ENCODE peak calls at places on chromosome X, in four cellular contexts. H is GM12891, Z is H1, D is K562. O is an unnamed sample.

GRCh38 chrX:65926095-65927019 is 113.5 kb downstream of the VSIG4 start:
- DNase-seq in H (no peak), Z (no peak), D (peak; percentile 58), O (no peak)

GRCh38 chrX:123550829-123551228 is 182.0 kb downstream of the THOC2 start:
- DNase-seq in H (no peak), Z (no peak), D (no peak), O (no peak)

GRCh38 chrX:63934791-63935190 is 149.8 kb upstream of the ARHGEF9 start:
- DNase-seq in H (no peak), Z (peak; percentile 39), D (no peak), O (no peak)

GRCh38 chrX:16970977-16971376 is 24.5 kb downstream of the REPS2 start:
- DNase-seq in H (no peak), Z (no peak), D (no peak), O (no peak)

GRCh38 chrX:7270018-7270417 is 122.1 kb upstream of the PUDP start:
- DNase-seq in H (no peak), Z (no peak), D (no peak), O (no peak)

GRCh38 chrX:137431693-137432488 is 134.0 kb upstream of the ZIC3 start:
- DNase-seq in H (no peak), Z (no peak), D (no peak), O (no peak)

GRCh38 chrX:21996872-21997271 is 35.3 kb upstream of the PHEX start:
- DNase-seq in H (no peak), Z (no peak), D (peak; percentile 13), O (no peak)

GRCh38 chrX:50100188-50100587 is 100.6 kb downstream of the AKAP4 start:
- DNase-seq in H (no peak), Z (no peak), D (peak; percentile 39), O (no peak)

GRCh38 chrX:150683536-150684146 is 9.6 kb upstream of the MTMR1 start:
- DNase-seq in H (no peak), Z (no peak), D (peak; percentile 40), O (no peak)

GRCh38 chrX:10030570-10030969 is 63.4 kb downstream of the CLDN34 start:
- DNase-seq in H (no peak), Z (no peak), D (no peak), O (no peak)

GRCh38 chrX:145190801-145191389 is 56.4 kb upstream of the SPANXN1 start:
- DNase-seq in H (no peak), Z (no peak), D (no peak), O (no peak)

GRCh38 chrX:54551801-54552200 is 21.8 kb downstream of the GNL3L start:
- DNase-seq in H (no peak), Z (no peak), D (no peak), O (no peak)

GRCh38 chrX:130524476-130525194 is 122.8 kb downstream of the RBMX2 start:
- DNase-seq in H (no peak), Z (no peak), D (no peak), O (no peak)

GRCh38 chrX:149633511-149633910 is 1.9 kb upstream of the TMEM185A start:
- DNase-seq in H (no peak), Z (no peak), D (no peak), O (no peak)

GRCh38 chrX:32524385-32524784 is 687.0 kb downstream of the DMD start:
- DNase-seq in H (no peak), Z (no peak), D (no peak), O (no peak)

GRCh38 chrX:138411048-138411447 is 300.5 kb downstream of the FGF13 start:
- DNase-seq in H (no peak), Z (no peak), D (no peak), O (no peak)

GRCh38 chrX:1852082-1852481 is 237.2 kb downstream of the ASMT start:
- DNase-seq in H (no peak), Z (no peak), D (no peak), O (no peak)

GRCh38 chrX:155334486-155335316 is at the start of gene CLIC2:
- DNase-seq in H (no peak), Z (no peak), D (peak; percentile 76), O (no peak)

GRCh38 chrX:113741744-113742143 is 842.1 kb upstream of the HTR2C start:
- DNase-seq in H (no peak), Z (no peak), D (no peak), O (no peak)

GRCh38 chrX:5976332-5976731 is 252.3 kb downstream of the NLGN4X start:
- DNase-seq in H (no peak), Z (no peak), D (no peak), O (no peak)

GRCh38 chrX:122777766-122778165 is 406.3 kb upstream of the GRIA3 start:
- DNase-seq in H (no peak), Z (no peak), D (no peak), O (no peak)

GRCh38 chrX:132837971-132838370 is 120.5 kb downstream of the HS6ST2 start:
- DNase-seq in H (no peak), Z (no peak), D (no peak), O (no peak)

GRCh38 chrX:31871989-31872388 is 800.1 kb upstream of the FTHL17 start:
- DNase-seq in H (no peak), Z (no peak), D (peak; percentile 69), O (no peak)

GRCh38 chrX:141175786-141176185 is 1.1 kb downstream of the LDOC1 start:
- DNase-seq in H (no peak), Z (no peak), D (no peak), O (no peak)

GRCh38 chrX:41919870-41920269 is 3.5 kb downstream of the CASK start:
- DNase-seq in H (no peak), Z (no peak), D (no peak), O (no peak)

GRCh38 chrX:134908235-134908834 is 82.5 kb upstream of the SMIM10 start:
- DNase-seq in H (no peak), Z (no peak), D (peak; percentile 29), O (no peak)

GRCh38 chrX:153519569-153520285 is 2.3 kb downstream of the ATP2B3 start:
- DNase-seq in H (no peak), Z (no peak), D (no peak), O (no peak)

GRCh38 chrX:10341309-10341708 is 184.5 kb downstream of the CLCN4 start:
- DNase-seq in H (no peak), Z (no peak), D (no peak), O (no peak)

GRCh38 chrX:123481908-123482873 is 250.7 kb downstream of the THOC2 start:
- DNase-seq in H (no peak), Z (no peak), D (no peak), O (no peak)

GRCh38 chrX:115191490-115192243 is 2.5 kb downstream of the RBMXL3 start:
- DNase-seq in H (no peak), Z (no peak), D (no peak), O (no peak)

GRCh38 chrX:129480889-129481288 is 42.4 kb downstream of the SMARCA1 start:
- DNase-seq in H (no peak), Z (no peak), D (no peak), O (no peak)

GRCh38 chrX:43707812-43708548 is 51.9 kb downstream of the MAOA start:
- DNase-seq in H (no peak), Z (no peak), D (no peak), O (no peak)

GRCh38 chrX:131262738-131263679 is 26.1 kb downstream of the IGSF1 start:
- DNase-seq in H (no peak), Z (peak; percentile 78), D (peak; percentile 72), O (no peak)

GRCh38 chrX:24186483-24186882 is 37.0 kb downstream of the ZFX start:
- DNase-seq in H (no peak), Z (no peak), D (no peak), O (no peak)

GRCh38 chrX:38870386-38870895 is 69.2 kb downstream of the MID1IP1 start:
- DNase-seq in H (no peak), Z (peak; percentile 45), D (peak; percentile 24), O (no peak)

GRCh38 chrX:139850968-139851367 is 81.9 kb downstream of the ATP11C start:
- DNase-seq in H (no peak), Z (no peak), D (no peak), O (no peak)

GRCh38 chrX:3743821-3744439 is 30.5 kb upstream of the PRKX start:
- DNase-seq in H (no peak), Z (no peak), D (no peak), O (no peak)

GRCh38 chrX:12447448-12448154 is 309.3 kb downstream of the FRMPD4 start:
- DNase-seq in H (no peak), Z (no peak), D (no peak), O (no peak)

GRCh38 chrX:117522725-117523700 is 593.6 kb downstream of the KLHL13 start:
- DNase-seq in H (no peak), Z (no peak), D (no peak), O (no peak)
- TF ChIP-seq POLR2AphosphoS5 in H (no peak), Z (no peak), D (no peak), O (no peak)

DNA sequence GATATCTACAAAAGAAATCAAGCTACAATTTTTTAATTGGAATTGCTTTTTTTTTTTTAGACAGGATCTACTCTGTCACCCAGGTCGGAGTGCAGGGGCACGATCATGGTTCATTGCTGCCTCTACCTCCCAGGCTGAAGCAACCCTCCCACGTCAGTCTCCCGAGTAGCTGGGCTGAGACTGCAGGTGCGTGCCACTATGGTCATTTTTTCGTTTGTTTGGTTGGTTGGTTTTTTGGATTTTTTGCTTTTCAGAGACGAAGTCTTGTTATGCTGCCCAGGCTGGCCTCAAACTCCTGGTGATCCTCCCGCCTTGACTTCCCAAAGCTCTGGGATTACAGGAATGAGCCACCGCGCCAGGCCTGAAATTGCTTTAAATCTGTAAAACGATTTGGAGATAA is 15.6 kb downstream of the RGN start:
- DNase-seq in H (no peak), Z (no peak), D (no peak), O (no peak)
- TF ChIP-seq POLR2A in H (no peak), Z (no peak), D (no peak), O (no peak)

GRCh38 chrX:107102980-107103379 is 15.6 kb downstream of the RBM41 start:
- DNase-seq in H (no peak), Z (no peak), D (no peak), O (no peak)
- TF ChIP-seq TAF1 in H (no peak), Z (no peak), D (no peak), O (no peak)

GRCh38 chrX:104316739-104317138 is 62.0 kb upstream of the ESX1 start:
- DNase-seq in H (no peak), Z (no peak), D (no peak), O (no peak)
- TF ChIP-seq POLR2AphosphoS5 in H (no peak), Z (no peak), D (no peak), O (no peak)

DNA sequence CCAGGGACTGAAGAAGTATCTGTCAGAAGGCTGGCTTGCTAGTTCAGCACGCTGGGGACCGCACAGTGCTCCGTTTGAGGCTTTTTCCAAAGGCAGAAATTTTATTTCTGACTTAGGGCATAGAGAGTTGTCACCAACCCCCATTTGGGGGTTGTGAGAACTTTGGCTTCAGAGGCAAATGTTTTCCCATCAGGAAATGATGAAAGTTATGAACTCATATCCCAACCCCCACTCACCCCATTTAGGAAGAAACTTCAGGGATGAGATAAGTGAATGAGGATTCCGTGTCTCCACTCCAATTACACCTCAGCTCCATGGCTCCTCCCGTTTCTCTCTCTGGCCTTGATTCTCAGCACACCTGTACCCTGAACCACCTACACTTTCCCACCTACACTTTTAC is 4.3 kb upstream of the WDR13 start:
- DNase-seq in H (no peak), Z (no peak), D (no peak), O (no peak)
- TF ChIP-seq POLR2A in H (no peak), Z (no peak), D (no peak), O (no peak)